ENCODE peak calls at places on chromosome X, in ten cellular contexts. K is NCI-H1930; Q is T-helper 9 cell; H is T-helper 2 cell; X is right lobe of liver; D is CD4-positive, alpha-beta T cell; Y is NCI-H1092; F is KBM-7; M is stomach; S is lung. C is an unnamed sample.

GRCh38 chrX:37485429-37485828 is 86.0 kb upstream of the LANCL3 start:
- DNase-seq in K (no peak), H (no peak), Y (no peak), X (no peak), Q (no peak), M (no peak), S (no peak), D (no peak), F (no peak), C (no peak)

GRCh38 chrX:75156537-75156945 is 458 bp upstream of the ABCB7 start:
- DNase-seq in Q (no peak), D (no peak), M (no peak), X (no peak), H (peak; percentile 26), S (no peak), F (peak; percentile 32), Y (no peak), K (peak; percentile 0), C (no peak)

GRCh38 chrX:69218407-69218806 is 53.2 kb upstream of the PJA1 start:
- DNase-seq in F (no peak), M (no peak), H (no peak), X (no peak), S (no peak), Y (no peak), D (no peak), Q (no peak), K (no peak), C (no peak)

GRCh38 chrX:134396174-134396573 is 63.8 kb upstream of the HPRT1 start:
- DNase-seq in Q (no peak), S (no peak), D (no peak), X (no peak), K (no peak), M (no peak), H (no peak), F (peak; percentile 35), Y (no peak), C (no peak)

GRCh38 chrX:13254076-13254785 is 65.6 kb downstream of the ATXN3L start:
- DNase-seq in S (no peak), M (no peak), Q (no peak), X (no peak), H (no peak), Y (no peak), F (peak; percentile 72), K (no peak), D (no peak), C (no peak)

GRCh38 chrX:152907084-152907651 is 9.3 kb downstream of the ZNF185 start:
- DNase-seq in H (no peak), Y (no peak), F (no peak), X (no peak), K (no peak), D (no peak), S (no peak), M (no peak), Q (no peak), C (no peak)

GRCh38 chrX:13467243-13467642 is 102.2 kb upstream of the EGFL6 start:
- DNase-seq in D (no peak), H (no peak), X (no peak), Y (no peak), K (no peak), M (no peak), S (no peak), Q (no peak), F (no peak), C (no peak)

GRCh38 chrX:39196192-39197102 is 395.2 kb downstream of the MID1IP1 start:
- DNase-seq in D (peak; percentile 28), Q (no peak), S (no peak), M (peak; percentile 34), K (no peak), Y (no peak), H (peak; percentile 92), X (no peak), F (peak; percentile 86), C (no peak)

GRCh38 chrX:1596676-1597344 is 5.4 kb downstream of the AKAP17A start:
- DNase-seq in D (no peak), H (no peak), M (peak; percentile 11), F (no peak), S (no peak), Y (no peak), K (no peak), Q (no peak), X (no peak), C (no peak)

GRCh38 chrX:131792356-131792749 is 230.7 kb upstream of the STK26 start:
- DNase-seq in M (peak; percentile 93), Q (peak; percentile 86), S (peak; percentile 91), D (no peak), K (peak; percentile 82), F (no peak), X (peak; percentile 84), H (no peak), Y (peak; percentile 80), C (peak; percentile 44)